ENCODE peak calls at places on chromosome 11, in eight cellular contexts. X is fibroblast of the conjunctiva; S is Ammon's horn; I is NCI-H460; W is amniotic stem cell; J is stimulated activated CD8-positive, alpha-beta memory T cell treated with anti-CD3 and anti-CD28 coated beads, Interleukin-4, amount 100 ng/mL, for 4 hours; N is anterior cingulate cortex; Z is epithelial cell of esophagus. M is an unnamed sample.
A peak's percentile ranks its signal among the peaks of the same experiment; 100 is the strongest.

GRCh38 chr11:122145715-122146274 is 29.8 kb upstream of the BLID start:
- DNase-seq in X (no peak), S (no peak), I (no peak), W (no peak), J (no peak), N (no peak), Z (peak; percentile 38), M (no peak)

GRCh38 chr11:2932850-2933251 is 3.6 kb upstream of the PHLDA2 start:
- DNase-seq in X (no peak), S (no peak), I (no peak), W (no peak), J (no peak), N (no peak), Z (peak; percentile 69), M (no peak)

GRCh38 chr11:124978316-124978715 is 24.3 kb downstream of the CCDC15 start:
- DNase-seq in X (no peak), S (no peak), I (no peak), W (no peak), J (no peak), N (no peak), Z (no peak), M (no peak)

GRCh38 chr11:98798333-98798732 is 222.4 kb upstream of the CNTN5 start:
- DNase-seq in X (no peak), S (no peak), I (no peak), W (no peak), J (no peak), N (no peak), Z (no peak), M (no peak)

GRCh38 chr11:19573666-19574065 is 139.0 kb upstream of the NAV2 start:
- DNase-seq in X (no peak), S (no peak), I (no peak), W (no peak), J (no peak), N (no peak), Z (no peak), M (no peak)

GRCh38 chr11:8328848-8329330 is 65.2 kb upstream of the LMO1 start:
- DNase-seq in X (peak; percentile 51), S (peak; percentile 69), I (peak; percentile 92), W (peak; percentile 84), J (peak; percentile 9), N (peak; percentile 56), Z (peak; percentile 91), M (peak; percentile 30)

GRCh38 chr11:15967966-15968365 is 388.4 kb downstream of the SOX6 start:
- DNase-seq in X (peak; percentile 75), S (no peak), I (peak; percentile 33), W (no peak), J (no peak), N (no peak), Z (peak; percentile 75), M (peak; percentile 64)

GRCh38 chr11:88246680-88247079 is 71.4 kb upstream of the RAB38 start:
- DNase-seq in X (peak; percentile 22), S (no peak), I (no peak), W (peak; percentile 9), J (no peak), N (no peak), Z (peak; percentile 90), M (peak; percentile 74)

GRCh38 chr11:71489311-71490043 is 36.5 kb downstream of the NADSYN1 start:
- DNase-seq in X (no peak), S (no peak), I (no peak), W (no peak), J (no peak), N (no peak), Z (peak; percentile 65), M (peak; percentile 4)

GRCh38 chr11:114080219-114080618 is 20.7 kb downstream of the ZBTB16 start:
- DNase-seq in X (no peak), S (peak; percentile 65), I (no peak), W (no peak), J (no peak), N (no peak), Z (peak; percentile 50), M (peak; percentile 43)

GRCh38 chr11:69044111-69045013 is 4.4 kb upstream of the TPCN2 start:
- DNase-seq in X (peak; percentile 28), S (peak; percentile 89), I (peak; percentile 65), W (peak; percentile 6), J (no peak), N (peak; percentile 61), Z (peak; percentile 72), M (peak; percentile 21)

GRCh38 chr11:78651923-78652602 is 77.4 kb upstream of the NARS2 start:
- DNase-seq in X (no peak), S (no peak), I (no peak), W (no peak), J (no peak), N (no peak), Z (no peak), M (no peak)

GRCh38 chr11:134503104-134503503 is 91.1 kb upstream of the B3GAT1 start:
- DNase-seq in X (no peak), S (no peak), I (no peak), W (no peak), J (no peak), N (no peak), Z (no peak), M (no peak)

GRCh38 chr11:68302256-68303054 is 9.9 kb upstream of the LRP5 start:
- DNase-seq in X (no peak), S (no peak), I (no peak), W (no peak), J (no peak), N (no peak), Z (peak; percentile 54), M (peak; percentile 35)

GRCh38 chr11:33620423-33621120 is 80.1 kb downstream of the C11orf91 start:
- DNase-seq in X (peak; percentile 49), S (peak; percentile 29), I (no peak), W (peak; percentile 7), J (no peak), N (no peak), Z (peak; percentile 72), M (no peak)

GRCh38 chr11:117842131-117842941 is 17.8 kb upstream of the FXYD2 start:
- DNase-seq in X (no peak), S (no peak), I (no peak), W (no peak), J (no peak), N (no peak), Z (peak; percentile 11), M (no peak)

GRCh38 chr11:11297578-11297977 is 55.5 kb downstream of the CSNK2A3 start:
- DNase-seq in X (no peak), S (peak; percentile 35), I (no peak), W (no peak), J (no peak), N (no peak), Z (peak; percentile 67), M (no peak)

GRCh38 chr11:93525601-93526000 is 17.6 kb downstream of the SMCO4 start:
- DNase-seq in X (no peak), S (no peak), I (no peak), W (no peak), J (no peak), N (no peak), Z (no peak), M (no peak)

GRCh38 chr11:121661796-121662508 is 209.2 kb upstream of the SORL1-AS1 start:
- DNase-seq in X (peak; percentile 69), S (no peak), I (no peak), W (peak; percentile 20), J (no peak), N (no peak), Z (peak; percentile 30), M (peak; percentile 88)

M was measured in skeletal muscle cell.